ENCODE peak calls at places on chromosomes 13 and 19, in four cellular contexts. N is heart left ventricle; I is effector memory CD4-positive, alpha-beta T cell; G is mesendoderm. F is an unnamed sample. For H3K36me3, H3K4me1 and H3K27me3, the result is how much of the 10 kb centered on the place peaks cover.

GRCh38 chr19:47135156-47135555 is 4.5 kb downstream of the SAE1 start:
- DNase-seq in N (no peak), I (no peak), G (no peak), F (no peak)

GRCh38 chr13:44932850-44933251 is 56.4 kb downstream of the NUFIP1 start:
- DNase-seq in N (peak), I (no peak), G (no peak), F (no peak)

GRCh38 chr13:73223372-73223781 is 164.6 kb downstream of the KLF5 start:
- DNase-seq in N (no peak), I (no peak), G (no peak), F (no peak)

GRCh38 chr13:100523437-100523836 is 65.2 kb downstream of the GGACT start:
- DNase-seq in N (no peak), I (no peak), G (no peak), F (no peak)

GRCh38 chr13:107466326-107466725 is 749.0 kb downstream of the LIG4 start:
- DNase-seq in N (no peak), I (no peak), G (peak), F (no peak)

GRCh38 chr19:2529473-2529918 is 53.6 kb downstream of the GADD45B start:
- DNase-seq in N (no peak), I (no peak), G (peak), F (peak)

GRCh38 chr19:6750062-6750461 is 10.6 kb downstream of the TRIP10 start:
- DNase-seq in N (peak), I (no peak), G (no peak), F (peak)

GRCh38 chr19:7213628-7214328 is 80.4 kb downstream of the INSR start:
- DNase-seq in N (no peak), I (no peak), G (no peak), F (no peak)

GRCh38 chr19:45076851-45077730 is 813 bp upstream of the ZNF296 start:
- DNase-seq in N (no peak), I (no peak), G (no peak), F (no peak)

GRCh38 chr13:37481005-37481857 is 117.3 kb downstream of the POSTN start:
- DNase-seq in N (no peak), I (no peak), G (no peak), F (no peak)

GRCh38 chr13:43397110-43397509 is 373.7 kb downstream of the DNAJC15 start:
- DNase-seq in N (no peak), I (no peak), G (no peak), F (no peak)

GRCh38 chr19:12137541-12137940 is 2.6 kb downstream of the ZNF20 start:
- DNase-seq in N (no peak), I (no peak), G (peak), F (no peak)

GRCh38 chr19:11180346-11180745 is 17.0 kb downstream of the KANK2 start:
- DNase-seq in N (no peak), I (no peak), G (no peak), F (no peak)

GRCh38 chr19:18220632-18221275 is 5.5 kb downstream of the PDE4C start:
- DNase-seq in N (no peak), I (no peak), G (peak), F (no peak)

GRCh38 chr19:17841371-17841809 is 6.4 kb downstream of the JAK3 start:
- DNase-seq in N (no peak), I (no peak), G (no peak), F (no peak)

GRCh38 chr13:96993660-96994029 is 631 bp downstream of the OXGR1 start:
- DNase-seq in N (no peak), I (no peak), G (peak), F (no peak)

GRCh38 chr13:24982333-24982999 is 113.5 kb upstream of the PABPC3 start:
- DNase-seq in N (peak), I (no peak), G (no peak), F (no peak)

GRCh38 chr19:45677351-45678230 is 9.6 kb downstream of the GIPR start:
- DNase-seq in N (peak), I (peak), G (peak), F (peak)

GRCh38 chr19:17488593-17489391 is 18.5 kb downstream of the SLC27A1 start:
- DNase-seq in N (peak), I (peak), G (peak), F (peak)

GRCh38 chr13:32125746-32126145 is 94.2 kb downstream of the FRY start:
- DNase-seq in N (no peak), I (no peak), G (no peak), F (no peak)

GRCh38 chr13:35672611-35673010 is 196.1 kb upstream of the MAB21L1 start:
- DNase-seq in N (no peak), I (no peak), G (no peak), F (no peak)

GRCh38 chr13:110593430-110594130 is 21.8 kb upstream of the NAXD start:
- DNase-seq in N (no peak), I (no peak), G (peak), F (no peak)

GRCh38 chr19:47609885-47610545 is 1.1 kb downstream of the BICRA start:
- DNase-seq in N (peak), I (peak), G (peak), F (peak)

GRCh38 chr19:3403489-3404323 is 37.3 kb downstream of the NFIC start:
- DNase-seq in N (peak), I (no peak), G (no peak), F (peak)

GRCh38 chr13:79194272-79194671 is 211.8 kb downstream of the RBM26 start:
- DNase-seq in N (no peak), I (peak), G (no peak), F (no peak)

GRCh38 chr13:51202477-51203046 is 19.6 kb upstream of the FAM124A start:
- DNase-seq in N (no peak), I (no peak), G (no peak), F (no peak)

GRCh38 chr19:34411216-34411615 is 7.0 kb downstream of the PDCD2L start:
- DNase-seq in N (no peak), I (no peak), G (no peak), F (no peak)

GRCh38 chr13:46630419-46631183 is 77.6 kb downstream of the LRCH1 start:
- DNase-seq in N (no peak), I (no peak), G (no peak), F (no peak)

GRCh38 chr19:49101160-49101559 is 13.0 kb upstream of the LIN7B start:
- DNase-seq in N (no peak), I (no peak), G (no peak), F (no peak)

GRCh38 chr19:49097453-49098288 is 12.4 kb downstream of the SNRNP70 start:
- DNase-seq in N (peak), I (peak), G (peak), F (no peak)

GRCh38 chr19:49102303-49102702 is 11.9 kb upstream of the LIN7B start:
- DNase-seq in N (no peak), I (no peak), G (no peak), F (no peak)

GRCh38 chr19:49094505-49095482 is 9.5 kb downstream of the SNRNP70 start:
- DNase-seq in N (peak), I (no peak), G (no peak), F (no peak)

GRCh38 chr19:49098795-49099194 is 13.5 kb downstream of the SNRNP70 start:
- DNase-seq in N (no peak), I (no peak), G (no peak), F (no peak)
- H3K36me3 ChIP-seq in N (half or more), I (half or more), G (under half), F (under half)

DNA sequence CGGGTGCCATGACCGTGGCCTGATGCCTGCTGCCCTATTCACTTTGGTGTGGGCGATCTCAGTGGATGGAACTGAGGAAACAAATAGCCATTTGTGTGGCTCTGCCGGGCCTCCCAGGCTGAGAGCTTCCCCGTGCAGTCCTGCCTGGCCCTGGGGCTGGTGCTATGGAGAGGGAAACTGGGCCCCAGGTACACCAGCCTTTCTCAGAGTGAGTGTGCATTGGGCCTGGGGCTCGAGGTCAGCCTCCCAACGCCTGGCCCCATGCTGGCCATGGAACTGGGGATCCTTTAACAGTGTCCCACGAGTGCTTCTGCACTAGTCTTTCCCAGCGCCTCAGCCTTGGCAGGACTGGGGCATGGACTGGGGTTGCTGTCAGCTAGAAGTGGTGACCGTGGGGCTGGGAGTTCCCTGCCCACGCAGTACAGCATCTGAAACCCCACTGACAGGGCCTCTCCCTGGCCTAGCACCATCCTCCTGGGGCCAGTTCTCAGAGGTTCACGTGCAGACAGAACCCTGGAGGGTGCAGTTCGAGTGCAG is 10.5 kb downstream of the PLEKHF1 start:
- DNase-seq in N (no peak), I (no peak), G (no peak), F (no peak)
- H3K4me1 ChIP-seq in N (half or more), I (half or more), G (under half), F (under half)

GRCh38 chr19:5560156-5560555 is 7.6 kb downstream of the TINCR start:
- DNase-seq in N (no peak), I (no peak), G (no peak), F (no peak)

GRCh38 chr19:5554828-5555227 is 12.9 kb downstream of the TINCR start:
- DNase-seq in N (no peak), I (no peak), G (no peak), F (no peak)

GRCh38 chr19:5558101-5558621 is 9.6 kb downstream of the TINCR start:
- DNase-seq in N (no peak), I (no peak), G (no peak), F (no peak)

GRCh38 chr19:5559804-5560133 is 8.0 kb downstream of the TINCR start:
- DNase-seq in N (no peak), I (no peak), G (no peak), F (no peak)

DNA sequence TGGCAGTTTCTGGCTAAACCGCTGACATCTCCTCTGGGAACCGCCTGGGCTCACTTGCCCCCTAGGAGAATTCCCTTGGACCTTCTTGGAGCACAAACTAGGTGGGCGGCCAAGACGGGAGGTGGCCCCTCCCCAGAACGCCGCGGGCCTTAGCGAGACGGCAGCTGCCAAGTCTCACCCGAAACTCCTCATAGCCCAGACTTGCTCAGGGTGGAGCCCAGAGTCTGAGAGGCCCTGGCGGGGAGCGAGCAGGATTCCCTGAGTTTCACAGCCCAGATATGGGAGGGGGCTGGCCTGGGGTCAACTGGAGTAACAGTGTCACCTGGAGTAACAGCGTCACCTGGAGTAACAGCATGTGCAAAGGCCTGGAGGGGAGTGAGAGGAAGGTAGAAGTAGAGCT is 10.1 kb downstream of the TINCR start:
- DNase-seq in N (no peak), I (no peak), G (no peak), F (no peak)
- H3K27me3 ChIP-seq in N (under half), I (under half), G (under half), F (under half)

GRCh38 chr19:49326165-49326704 is 1.2 kb upstream of the SLC6A16 start:
- DNase-seq in N (no peak), I (no peak), G (no peak), F (no peak)

GRCh38 chr19:49328741-49329140 is 3.8 kb upstream of the SLC6A16 start:
- DNase-seq in N (no peak), I (no peak), G (no peak), F (no peak)

GRCh38 chr19:49327878-49328544 is 3.0 kb upstream of the SLC6A16 start:
- DNase-seq in N (no peak), I (peak), G (peak), F (no peak)

GRCh38 chr19:49324801-49325491 is at the start of gene SLC6A16:
- DNase-seq in N (no peak), I (no peak), G (no peak), F (no peak)
- H3K36me3 ChIP-seq in N (under half), I (under half), G (under half), F (under half)

GRCh38 chr19:33394006-33394722 is 20.7 kb downstream of the CEBPG start:
- DNase-seq in N (peak), I (no peak), G (no peak), F (peak)
- H3K4me1 ChIP-seq in N (half or more), I (under half), G (under half), F (under half)

DNA sequence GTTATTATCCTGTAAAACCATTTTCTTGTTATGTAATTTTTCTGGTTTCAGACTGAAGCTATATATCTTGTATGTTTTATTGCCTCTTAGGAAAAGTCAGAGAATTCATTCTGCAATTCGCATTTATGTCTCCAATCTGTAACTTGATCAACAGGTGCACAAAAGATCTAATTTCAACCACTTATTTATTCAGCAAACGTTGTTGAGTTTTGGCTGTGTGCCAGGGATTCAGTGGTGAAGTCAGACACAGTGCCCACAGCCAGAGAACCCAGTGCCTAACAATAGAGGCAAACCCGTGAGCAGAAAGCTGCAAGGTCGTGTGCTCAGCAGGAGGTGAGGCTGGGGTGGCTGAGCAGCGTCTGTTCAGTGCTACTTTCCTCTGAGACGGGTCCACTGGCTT is 119.5 kb upstream of the MCF2L start:
- DNase-seq in N (no peak), I (no peak), G (no peak), F (no peak)
- H3K27me3 ChIP-seq in N (under half), I (under half), G (under half), F (under half)

GRCh38 chr19:41238244-41238643 is 19.2 kb downstream of the AXL start:
- DNase-seq in N (no peak), I (no peak), G (no peak), F (no peak)
- H3K36me3 ChIP-seq in N (under half), I (under half), G (under half), F (under half)